ENCODE peak calls at places on chromosomes 7 and 10, in seven cellular contexts. H is AG04450; P is psoas muscle; V is brain microvascular endothelial cell; Z is Peyer's patch; C is naive thymus-derived CD4-positive, alpha-beta T cell; W is GM23338. J is an unnamed sample.

GRCh38 chr10:4316166-4316810 is 509.7 kb upstream of the AKR1E2 start:
- DNase-seq in H (peak; percentile 4), P (peak; percentile 56), V (peak; percentile 87), Z (no peak), C (no peak), W (no peak), J (peak; percentile 22)

GRCh38 chr7:117562732-117563131 is 82.9 kb downstream of the CFTR start:
- DNase-seq in H (no peak), P (no peak), V (no peak), Z (no peak), C (no peak), W (no peak), J (no peak)

GRCh38 chr10:74055383-74056065 is 57.6 kb downstream of the VCL start:
- DNase-seq in H (no peak), P (no peak), V (no peak), Z (no peak), C (no peak), W (no peak), J (no peak)

GRCh38 chr7:70829221-70830059 is 302.5 kb upstream of the GALNT17 start:
- DNase-seq in H (no peak), P (peak; percentile 74), V (peak; percentile 67), Z (peak; percentile 30), C (peak; percentile 49), W (peak; percentile 84), J (peak; percentile 63)

GRCh38 chr7:46123-46829 is 146.1 kb upstream of the FAM20C start:
- DNase-seq in H (no peak), P (peak; percentile 30), V (no peak), Z (no peak), C (no peak), W (no peak), J (no peak)

GRCh38 chr10:33376976-33377657 is 42.6 kb upstream of the NRP1 start:
- DNase-seq in H (peak; percentile 16), P (no peak), V (peak; percentile 21), Z (no peak), C (no peak), W (no peak), J (no peak)

GRCh38 chr10:129531195-129531968 is 64.3 kb downstream of the MGMT start:
- DNase-seq in H (peak; percentile 8), P (peak; percentile 34), V (peak; percentile 27), Z (no peak), C (no peak), W (peak; percentile 73), J (no peak)

GRCh38 chr10:34522542-34522941 is 292.6 kb downstream of the PARD3 start:
- DNase-seq in H (no peak), P (no peak), V (peak; percentile 67), Z (no peak), C (no peak), W (peak; percentile 55), J (no peak)

GRCh38 chr7:19707240-19707639 is 1.6 kb downstream of the POLR1F start:
- DNase-seq in H (no peak), P (no peak), V (peak; percentile 39), Z (no peak), C (no peak), W (no peak), J (no peak)
- H3K4me3 ChIP-seq in H (peak overlapping the region; percentile 98), P (peak overlapping the region; percentile 89), V (peak overlapping the region; percentile 6), Z (no peak overlapping the region), C (peak overlapping the region; percentile 70), W (peak overlapping the region; percentile 97), J (peak overlapping the region; percentile 90)

GRCh38 chr7:116544488-116544887 is 19.7 kb downstream of the CAV1 start:
- DNase-seq in H (no peak), P (no peak), V (no peak), Z (no peak), C (no peak), W (no peak), J (no peak)
- H3K27ac ChIP-seq in H (no peak overlapping the region), P (peak overlapping the region; percentile 2), V (no peak overlapping the region), Z (no peak overlapping the region), C (no peak overlapping the region), W (no peak overlapping the region), J (peak overlapping the region; percentile 70)

GRCh38 chr10:114513397-114513796 is 109.1 kb upstream of the AFAP1L2 start:
- DNase-seq in H (no peak), P (no peak), V (no peak), Z (no peak), C (no peak), W (no peak), J (no peak)
- H3K4me3 ChIP-seq in H (no peak overlapping the region), P (no peak overlapping the region), V (no peak overlapping the region), Z (no peak overlapping the region), C (peak overlapping the region; percentile 15), W (no peak overlapping the region), J (no peak overlapping the region)

GRCh38 chr7:159010411-159010810 is 134.3 kb downstream of the VIPR2 start:
- DNase-seq in H (no peak), P (no peak), V (no peak), Z (no peak), C (no peak), W (no peak), J (no peak)
- H3K27ac ChIP-seq in H (no peak overlapping the region), P (no peak overlapping the region), V (no peak overlapping the region), Z (no peak overlapping the region), C (no peak overlapping the region), W (no peak overlapping the region), J (no peak overlapping the region)

GRCh38 chr7:17407229-17407628 is 108.8 kb downstream of the AHR start:
- DNase-seq in H (no peak), P (no peak), V (no peak), Z (no peak), C (no peak), W (no peak), J (no peak)

GRCh38 chr7:17406756-17407155 is 108.3 kb downstream of the AHR start:
- DNase-seq in H (no peak), P (no peak), V (peak; percentile 57), Z (no peak), C (no peak), W (no peak), J (no peak)

GRCh38 chr7:17405786-17406185 is 107.3 kb downstream of the AHR start:
- DNase-seq in H (peak; percentile 76), P (no peak), V (peak; percentile 95), Z (no peak), C (no peak), W (no peak), J (no peak)

GRCh38 chr7:17408904-17409290 is 110.4 kb downstream of the AHR start:
- DNase-seq in H (no peak), P (no peak), V (no peak), Z (no peak), C (no peak), W (no peak), J (no peak)

GRCh38 chr7:17408245-17408903 is 109.9 kb downstream of the AHR start:
- DNase-seq in H (peak; percentile 74), P (peak; percentile 52), V (peak; percentile 93), Z (no peak), C (no peak), W (no peak), J (no peak)
- H3K4me3 ChIP-seq in H (no peak overlapping the region), P (no peak overlapping the region), V (no peak overlapping the region), Z (no peak overlapping the region), C (no peak overlapping the region), W (no peak overlapping the region), J (no peak overlapping the region)

DNA sequence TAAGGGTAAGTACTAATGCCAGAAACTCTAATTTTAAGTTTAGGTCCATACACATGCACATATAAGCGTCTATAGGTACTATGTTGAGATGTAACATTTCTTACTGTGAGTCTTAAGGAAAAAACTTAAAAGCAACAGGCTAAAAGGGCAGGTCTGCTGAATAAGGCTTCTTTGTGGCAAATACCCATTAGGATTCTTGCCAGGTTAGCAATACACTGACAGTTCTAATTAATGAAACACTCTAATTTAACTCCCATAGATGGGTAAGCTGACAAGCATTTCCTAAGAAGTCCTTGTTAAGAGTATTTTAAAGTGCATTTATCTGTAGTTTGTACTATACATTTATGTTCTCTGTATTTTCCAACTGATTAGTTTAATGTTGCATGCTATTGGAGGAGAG is 14.0 kb downstream of the SCRN1 start:
- DNase-seq in H (no peak), P (no peak), V (no peak), Z (no peak), C (no peak), W (no peak), J (no peak)
- H3K27ac ChIP-seq in H (no peak overlapping the region), P (no peak overlapping the region), V (no peak overlapping the region), Z (no peak overlapping the region), C (no peak overlapping the region), W (peak overlapping the region; percentile 41), J (no peak overlapping the region)

DNA sequence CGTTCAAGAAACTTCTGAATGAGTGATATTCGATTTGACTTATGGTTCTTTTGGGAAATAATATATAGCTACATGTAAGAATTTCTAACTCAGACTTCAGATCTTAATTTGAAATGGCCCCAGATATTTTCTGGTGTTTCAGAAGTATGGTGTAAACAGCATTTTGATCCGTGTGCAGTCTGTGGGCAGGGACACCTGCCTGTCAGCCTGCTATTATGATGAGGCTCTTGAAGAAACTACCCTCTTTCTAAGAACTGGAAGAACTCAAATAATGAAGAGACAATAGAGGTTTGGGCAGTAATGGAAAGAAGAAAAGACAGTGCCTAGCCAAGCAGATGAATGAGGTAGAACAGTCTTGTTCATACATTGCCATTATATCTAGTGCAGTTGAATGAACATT is 256.6 kb downstream of the ARHGAP21 start:
- DNase-seq in H (no peak), P (no peak), V (no peak), Z (no peak), C (no peak), W (no peak), J (no peak)
- H3K4me3 ChIP-seq in H (peak overlapping the region; percentile 55), P (peak overlapping the region; percentile 61), V (peak overlapping the region; percentile 61), Z (peak overlapping the region; percentile 53), C (no peak overlapping the region), W (no peak overlapping the region), J (no peak overlapping the region)

J was measured in heart right ventricle.